ENCODE peak calls at places on chromosomes 3 and 15, in seven cellular contexts. E is NCI-H345; T is CD8-positive, alpha-beta memory T cell; I is KG1; N is NCI-H1048; W is HEK293T; S is NCI-H1105 treated with DMSO at 0.1 percent for 48 hours. A is an unnamed sample.

GRCh38 chr3:133269393-133269792 is 130.5 kb upstream of the BFSP2 start:
- DNase-seq in W (no peak), S (peak; percentile 85), I (no peak), E (no peak), T (no peak), N (no peak), A (no peak)

GRCh38 chr3:164208026-164208425 is 870.3 kb downstream of the SI start:
- DNase-seq in T (no peak), E (no peak), W (no peak), I (no peak), S (no peak), N (no peak), A (no peak)

GRCh38 chr15:90097475-90097874 is 4.8 kb downstream of the IDH2 start:
- DNase-seq in T (peak; percentile 48), E (no peak), W (no peak), I (no peak), S (no peak), N (no peak), A (peak; percentile 45)

GRCh38 chr15:69388259-69388658 is 25.9 kb upstream of the KIF23 start:
- DNase-seq in S (no peak), I (no peak), W (no peak), N (no peak), E (no peak), T (no peak), A (no peak)

GRCh38 chr15:42921049-42921731 is 612 bp upstream of the TTBK2 start:
- DNase-seq in W (no peak), T (peak; percentile 19), I (no peak), S (peak; percentile 12), N (no peak), E (no peak), A (peak; percentile 2)

GRCh38 chr3:141074529-141074928 is 23.4 kb downstream of the SPSB4 start:
- DNase-seq in S (no peak), N (no peak), I (no peak), W (no peak), T (no peak), E (no peak), A (no peak)

GRCh38 chr15:58340176-58340575 is 91.6 kb upstream of the LIPC start:
- DNase-seq in E (no peak), I (no peak), T (no peak), N (no peak), S (no peak), W (no peak), A (no peak)

GRCh38 chr15:89400121-89400996 is 65.7 kb upstream of the POLG start:
- DNase-seq in T (no peak), I (no peak), W (peak; percentile 28), S (peak; percentile 18), E (peak; percentile 30), N (no peak), A (no peak)

GRCh38 chr3:122921791-122922651 is 105.5 kb downstream of the SEMA5B start:
- DNase-seq in T (no peak), S (peak; percentile 68), N (no peak), E (no peak), I (no peak), W (peak; percentile 79), A (peak; percentile 37)

GRCh38 chr15:89406756-89407650 is 72.4 kb upstream of the POLG start:
- DNase-seq in N (no peak), W (no peak), E (no peak), I (no peak), S (no peak), T (no peak), A (no peak)

A was measured in stimulated activated naive B cell treated with anti-CD40 and anti-IgM and Interleukin-4, amounts not matched to agents 10 μg/mL and 1 μg/mL and 100 μg/mL, for 72 hours.